ENCODE peak calls at places on chromosomes 4 and X, in nine cellular contexts. One of them, this sample, is unnamed.

GRCh38 chr4:150001815-150002214 is 76.4 kb upstream of the DCLK2 start:
- DNase-seq in hepatocyte: no peak
- DNase-seq in LNCaP clone FGC: no peak
- DNase-seq in upper lobe of right lung: no peak
- DNase-seq in SK-N-SH: no peak
- DNase-seq in A549: no peak
- DNase-seq in left ventricle myocardium inferior: no peak
- DNase-seq in cardiac fibroblast: peak; percentile 70
- DNase-seq in fibroblast of pulmonary artery: peak; percentile 21
- DNase-seq in this sample: no peak

GRCh38 chr4:911871-912490 is 20.1 kb downstream of the GAK start:
- DNase-seq in upper lobe of right lung: peak; percentile 63
- DNase-seq in A549: no peak
- DNase-seq in hepatocyte: no peak
- DNase-seq in SK-N-SH: no peak
- DNase-seq in left ventricle myocardium inferior: no peak
- DNase-seq in fibroblast of pulmonary artery: no peak
- DNase-seq in LNCaP clone FGC: no peak
- DNase-seq in cardiac fibroblast: no peak
- DNase-seq in this sample: no peak

GRCh38 chr4:110550260-110550659 is 72.6 kb downstream of the PITX2 start:
- DNase-seq in fibroblast of pulmonary artery: peak; percentile 37
- DNase-seq in upper lobe of right lung: no peak
- DNase-seq in cardiac fibroblast: peak; percentile 50
- DNase-seq in A549: no peak
- DNase-seq in SK-N-SH: no peak
- DNase-seq in hepatocyte: peak; percentile 12
- DNase-seq in left ventricle myocardium inferior: no peak
- DNase-seq in LNCaP clone FGC: no peak
- DNase-seq in this sample: no peak

GRCh38 chr4:28686618-28687017 is 1826.0 kb downstream of the STIM2 start:
- DNase-seq in A549: peak; percentile 3
- DNase-seq in hepatocyte: peak; percentile 60
- DNase-seq in cardiac fibroblast: peak; percentile 61
- DNase-seq in left ventricle myocardium inferior: peak; percentile 14
- DNase-seq in LNCaP clone FGC: peak; percentile 34
- DNase-seq in SK-N-SH: peak; percentile 19
- DNase-seq in upper lobe of right lung: no peak
- DNase-seq in fibroblast of pulmonary artery: peak; percentile 33
- DNase-seq in this sample: no peak

GRCh38 chr4:78682090-78682489 is 94.1 kb upstream of the BMP2K start:
- DNase-seq in SK-N-SH: no peak
- DNase-seq in fibroblast of pulmonary artery: no peak
- DNase-seq in LNCaP clone FGC: no peak
- DNase-seq in hepatocyte: no peak
- DNase-seq in A549: no peak
- DNase-seq in cardiac fibroblast: no peak
- DNase-seq in left ventricle myocardium inferior: no peak
- DNase-seq in upper lobe of right lung: no peak
- DNase-seq in this sample: no peak

GRCh38 chr4:122783301-122784215 is 43.1 kb upstream of the FGF2 start:
- DNase-seq in upper lobe of right lung: peak; percentile 64
- DNase-seq in cardiac fibroblast: peak; percentile 97
- DNase-seq in A549: peak; percentile 76
- DNase-seq in SK-N-SH: no peak
- DNase-seq in fibroblast of pulmonary artery: peak; percentile 94
- DNase-seq in left ventricle myocardium inferior: peak; percentile 66
- DNase-seq in hepatocyte: peak; percentile 17
- DNase-seq in LNCaP clone FGC: no peak
- DNase-seq in this sample: peak; percentile 92

GRCh38 chrX:50814701-50815476 is 895 bp upstream of the SHROOM4 start:
- DNase-seq in left ventricle myocardium inferior: no peak
- DNase-seq in fibroblast of pulmonary artery: peak; percentile 54
- DNase-seq in LNCaP clone FGC: no peak
- DNase-seq in A549: no peak
- DNase-seq in upper lobe of right lung: no peak
- DNase-seq in hepatocyte: peak; percentile 13
- DNase-seq in cardiac fibroblast: peak; percentile 58
- DNase-seq in SK-N-SH: no peak
- DNase-seq in this sample: no peak

GRCh38 chr4:123619895-123620294 is 223.3 kb downstream of the SPRY1 start:
- DNase-seq in upper lobe of right lung: no peak
- DNase-seq in left ventricle myocardium inferior: no peak
- DNase-seq in cardiac fibroblast: no peak
- DNase-seq in LNCaP clone FGC: no peak
- DNase-seq in hepatocyte: no peak
- DNase-seq in SK-N-SH: no peak
- DNase-seq in fibroblast of pulmonary artery: no peak
- DNase-seq in A549: no peak
- DNase-seq in this sample: no peak

GRCh38 chr4:143036443-143036842 is 148.3 kb upstream of the USP38 start:
- DNase-seq in cardiac fibroblast: no peak
- DNase-seq in left ventricle myocardium inferior: no peak
- DNase-seq in SK-N-SH: no peak
- DNase-seq in hepatocyte: no peak
- DNase-seq in LNCaP clone FGC: no peak
- DNase-seq in A549: no peak
- DNase-seq in upper lobe of right lung: no peak
- DNase-seq in fibroblast of pulmonary artery: no peak
- DNase-seq in this sample: no peak

GRCh38 chrX:9884031-9884779 is 83.0 kb upstream of the CLDN34 start:
- DNase-seq in SK-N-SH: no peak
- DNase-seq in left ventricle myocardium inferior: no peak
- DNase-seq in fibroblast of pulmonary artery: peak; percentile 49
- DNase-seq in cardiac fibroblast: no peak
- DNase-seq in upper lobe of right lung: no peak
- DNase-seq in hepatocyte: no peak
- DNase-seq in A549: no peak
- DNase-seq in LNCaP clone FGC: no peak
- DNase-seq in this sample: no peak

GRCh38 chr4:10045481-10045880 is 24.2 kb upstream of the SLC2A9 start:
- DNase-seq in LNCaP clone FGC: no peak
- DNase-seq in fibroblast of pulmonary artery: peak; percentile 25
- DNase-seq in left ventricle myocardium inferior: no peak
- DNase-seq in hepatocyte: peak; percentile 36
- DNase-seq in upper lobe of right lung: no peak
- DNase-seq in A549: peak; percentile 62
- DNase-seq in cardiac fibroblast: peak; percentile 33
- DNase-seq in SK-N-SH: no peak
- DNase-seq in this sample: peak; percentile 60

GRCh38 chr4:87150498-87151261 is 69.7 kb downstream of the KLHL8 start:
- DNase-seq in LNCaP clone FGC: peak; percentile 73
- DNase-seq in upper lobe of right lung: no peak
- DNase-seq in SK-N-SH: peak; percentile 57
- DNase-seq in left ventricle myocardium inferior: no peak
- DNase-seq in hepatocyte: peak; percentile 85
- DNase-seq in A549: peak; percentile 13
- DNase-seq in fibroblast of pulmonary artery: peak; percentile 87
- DNase-seq in cardiac fibroblast: peak; percentile 84
- DNase-seq in this sample: peak; percentile 72

GRCh38 chrX:116194649-116195048 is 24.1 kb downstream of the AGTR2 start:
- DNase-seq in cardiac fibroblast: no peak
- DNase-seq in SK-N-SH: no peak
- DNase-seq in A549: no peak
- DNase-seq in LNCaP clone FGC: no peak
- DNase-seq in left ventricle myocardium inferior: no peak
- DNase-seq in hepatocyte: no peak
- DNase-seq in upper lobe of right lung: no peak
- DNase-seq in fibroblast of pulmonary artery: no peak
- DNase-seq in this sample: no peak

GRCh38 chrX:116198810-116199209 is 28.3 kb downstream of the AGTR2 start:
- DNase-seq in left ventricle myocardium inferior: no peak
- DNase-seq in upper lobe of right lung: no peak
- DNase-seq in hepatocyte: no peak
- DNase-seq in SK-N-SH: no peak
- DNase-seq in LNCaP clone FGC: peak; percentile 4
- DNase-seq in A549: no peak
- DNase-seq in cardiac fibroblast: no peak
- DNase-seq in fibroblast of pulmonary artery: peak; percentile 0
- DNase-seq in this sample: no peak

GRCh38 chrX:116198235-116198634 is 27.7 kb downstream of the AGTR2 start:
- DNase-seq in hepatocyte: no peak
- DNase-seq in LNCaP clone FGC: no peak
- DNase-seq in left ventricle myocardium inferior: no peak
- DNase-seq in SK-N-SH: no peak
- DNase-seq in cardiac fibroblast: no peak
- DNase-seq in upper lobe of right lung: no peak
- DNase-seq in fibroblast of pulmonary artery: no peak
- DNase-seq in A549: no peak
- DNase-seq in this sample: no peak
- H3K4me3 ChIP-seq in hepatocyte: no peak overlapping the region
- H3K4me3 ChIP-seq in LNCaP clone FGC: no peak overlapping the region
- H3K4me3 ChIP-seq in left ventricle myocardium inferior: no peak overlapping the region
- H3K4me3 ChIP-seq in SK-N-SH: no peak overlapping the region
- H3K4me3 ChIP-seq in cardiac fibroblast: no peak overlapping the region
- H3K4me3 ChIP-seq in upper lobe of right lung: no peak overlapping the region
- H3K4me3 ChIP-seq in fibroblast of pulmonary artery: no peak overlapping the region
- H3K4me3 ChIP-seq in A549: no peak overlapping the region
- H3K4me3 ChIP-seq in this sample: no peak overlapping the region

GRCh38 chr4:77169496-77169895 is 12.5 kb downstream of the CCNG2 start:
- DNase-seq in LNCaP clone FGC: no peak
- DNase-seq in left ventricle myocardium inferior: no peak
- DNase-seq in hepatocyte: peak; percentile 52
- DNase-seq in A549: no peak
- DNase-seq in fibroblast of pulmonary artery: no peak
- DNase-seq in upper lobe of right lung: no peak
- DNase-seq in SK-N-SH: no peak
- DNase-seq in cardiac fibroblast: no peak
- DNase-seq in this sample: no peak

GRCh38 chr4:77174426-77174825 is 17.4 kb downstream of the CCNG2 start:
- DNase-seq in cardiac fibroblast: peak; percentile 25
- DNase-seq in fibroblast of pulmonary artery: no peak
- DNase-seq in left ventricle myocardium inferior: no peak
- DNase-seq in upper lobe of right lung: no peak
- DNase-seq in LNCaP clone FGC: no peak
- DNase-seq in hepatocyte: no peak
- DNase-seq in A549: no peak
- DNase-seq in SK-N-SH: no peak
- DNase-seq in this sample: no peak

GRCh38 chr4:77170926-77171325 is 13.9 kb downstream of the CCNG2 start:
- DNase-seq in cardiac fibroblast: no peak
- DNase-seq in SK-N-SH: no peak
- DNase-seq in upper lobe of right lung: no peak
- DNase-seq in fibroblast of pulmonary artery: no peak
- DNase-seq in LNCaP clone FGC: no peak
- DNase-seq in A549: no peak
- DNase-seq in left ventricle myocardium inferior: no peak
- DNase-seq in hepatocyte: no peak
- DNase-seq in this sample: no peak

GRCh38 chr4:77175201-77175610 is 18.2 kb downstream of the CCNG2 start:
- DNase-seq in upper lobe of right lung: no peak
- DNase-seq in LNCaP clone FGC: no peak
- DNase-seq in cardiac fibroblast: no peak
- DNase-seq in fibroblast of pulmonary artery: no peak
- DNase-seq in left ventricle myocardium inferior: no peak
- DNase-seq in SK-N-SH: no peak
- DNase-seq in hepatocyte: no peak
- DNase-seq in A549: no peak
- DNase-seq in this sample: no peak

DNA sequence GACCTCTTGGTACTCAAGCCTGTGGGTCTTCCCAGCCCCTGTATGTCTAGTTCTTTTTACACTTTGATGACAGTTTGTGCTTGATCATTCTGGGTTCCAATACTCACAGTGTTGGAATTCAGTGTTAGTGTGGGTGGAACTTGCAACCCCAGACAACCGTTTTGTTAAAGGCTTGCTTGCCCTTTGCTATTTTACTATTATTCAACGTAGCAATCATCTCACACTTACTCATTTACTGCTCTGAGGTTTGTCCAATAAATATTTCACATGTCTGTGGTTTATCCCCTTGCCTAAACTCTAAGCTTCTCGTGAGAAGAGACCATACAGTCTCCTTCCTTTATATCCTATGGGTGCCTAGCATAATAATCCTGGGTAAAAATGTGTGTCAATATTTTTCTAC is 15.3 kb downstream of the CCNG2 start:
- DNase-seq in upper lobe of right lung: no peak
- DNase-seq in left ventricle myocardium inferior: no peak
- DNase-seq in LNCaP clone FGC: no peak
- DNase-seq in A549: no peak
- DNase-seq in hepatocyte: no peak
- DNase-seq in SK-N-SH: no peak
- DNase-seq in cardiac fibroblast: peak; percentile 84
- DNase-seq in fibroblast of pulmonary artery: peak; percentile 65
- DNase-seq in this sample: peak; percentile 76
- TF ChIP-seq CTCF in upper lobe of right lung: no peak
- TF ChIP-seq CTCF in left ventricle myocardium inferior: no peak
- TF ChIP-seq CTCF in LNCaP clone FGC: no peak
- TF ChIP-seq CTCF in A549: no peak
- TF ChIP-seq CTCF in hepatocyte: no peak
- TF ChIP-seq CTCF in SK-N-SH: no peak
- TF ChIP-seq CTCF in cardiac fibroblast: no peak
- TF ChIP-seq CTCF in fibroblast of pulmonary artery: no peak
- TF ChIP-seq CTCF in this sample: no peak

GRCh38 chr4:8202526-8203375 is 3.7 kb downstream of the SH3TC1 start:
- DNase-seq in upper lobe of right lung: no peak
- DNase-seq in cardiac fibroblast: no peak
- DNase-seq in hepatocyte: peak; percentile 68
- DNase-seq in LNCaP clone FGC: no peak
- DNase-seq in fibroblast of pulmonary artery: no peak
- DNase-seq in A549: no peak
- DNase-seq in left ventricle myocardium inferior: no peak
- DNase-seq in SK-N-SH: no peak
- DNase-seq in this sample: no peak
- H3K4me3 ChIP-seq in upper lobe of right lung: no peak overlapping the region
- H3K4me3 ChIP-seq in cardiac fibroblast: no peak overlapping the region
- H3K4me3 ChIP-seq in hepatocyte: no peak overlapping the region
- H3K4me3 ChIP-seq in LNCaP clone FGC: no peak overlapping the region
- H3K4me3 ChIP-seq in fibroblast of pulmonary artery: no peak overlapping the region
- H3K4me3 ChIP-seq in A549: no peak overlapping the region
- H3K4me3 ChIP-seq in left ventricle myocardium inferior: no peak overlapping the region
- H3K4me3 ChIP-seq in SK-N-SH: no peak overlapping the region
- H3K4me3 ChIP-seq in this sample: no peak overlapping the region

GRCh38 chr4:4726051-4726450 is 133.4 kb upstream of the MSX1 start:
- DNase-seq in fibroblast of pulmonary artery: no peak
- DNase-seq in SK-N-SH: no peak
- DNase-seq in upper lobe of right lung: no peak
- DNase-seq in left ventricle myocardium inferior: no peak
- DNase-seq in A549: no peak
- DNase-seq in LNCaP clone FGC: no peak
- DNase-seq in cardiac fibroblast: peak; percentile 5
- DNase-seq in hepatocyte: no peak
- DNase-seq in this sample: no peak
- TF ChIP-seq CTCF in fibroblast of pulmonary artery: peak; percentile 20
- TF ChIP-seq CTCF in SK-N-SH: peak; percentile 50
- TF ChIP-seq CTCF in upper lobe of right lung: no peak
- TF ChIP-seq CTCF in left ventricle myocardium inferior: no peak
- TF ChIP-seq CTCF in A549: no peak
- TF ChIP-seq CTCF in LNCaP clone FGC: peak; percentile 14
- TF ChIP-seq CTCF in cardiac fibroblast: peak; percentile 24
- TF ChIP-seq CTCF in hepatocyte: peak; percentile 11
- TF ChIP-seq CTCF in this sample: peak; percentile 22

GRCh38 chr4:185591679-185592141 is 56.4 kb upstream of the PDLIM3 start:
- DNase-seq in hepatocyte: no peak
- DNase-seq in fibroblast of pulmonary artery: peak; percentile 80
- DNase-seq in upper lobe of right lung: no peak
- DNase-seq in LNCaP clone FGC: peak; percentile 73
- DNase-seq in cardiac fibroblast: peak; percentile 62
- DNase-seq in A549: no peak
- DNase-seq in left ventricle myocardium inferior: no peak
- DNase-seq in SK-N-SH: no peak
- DNase-seq in this sample: no peak
- H3K4me3 ChIP-seq in hepatocyte: no peak overlapping the region
- H3K4me3 ChIP-seq in fibroblast of pulmonary artery: no peak overlapping the region
- H3K4me3 ChIP-seq in upper lobe of right lung: no peak overlapping the region
- H3K4me3 ChIP-seq in LNCaP clone FGC: peak overlapping the region; percentile 12
- H3K4me3 ChIP-seq in cardiac fibroblast: no peak overlapping the region
- H3K4me3 ChIP-seq in A549: no peak overlapping the region
- H3K4me3 ChIP-seq in left ventricle myocardium inferior: no peak overlapping the region
- H3K4me3 ChIP-seq in SK-N-SH: no peak overlapping the region
- H3K4me3 ChIP-seq in this sample: no peak overlapping the region

This sample was measured in astrocyte of the cerebellum.